ENCODE peak calls at places on chromosomes 13 and 19, in four cellular contexts. L, X, D and F are unnamed samples.

GRCh38 chr19:45677351-45678230 is 9.6 kb downstream of the GIPR start:
- DNase-seq in L (peak), X (peak), D (peak), F (peak)

GRCh38 chr13:35768126-35768525 is 291.6 kb upstream of the MAB21L1 start:
- DNase-seq in L (no peak), X (no peak), D (no peak), F (no peak)

GRCh38 chr13:112442483-112443090 is 66.4 kb downstream of the SPACA7 start:
- DNase-seq in L (no peak), X (no peak), D (no peak), F (no peak)

GRCh38 chr13:51697855-51698254 is 106.1 kb downstream of the DHRS12 start:
- DNase-seq in L (no peak), X (no peak), D (no peak), F (no peak)

GRCh38 chr13:77290342-77290741 is 36.6 kb downstream of the MYCBP2 start:
- DNase-seq in L (no peak), X (no peak), D (no peak), F (no peak)

GRCh38 chr13:43489168-43489730 is 297.5 kb downstream of the ENOX1 start:
- DNase-seq in L (no peak), X (no peak), D (no peak), F (no peak)

GRCh38 chr19:47564081-47564480 is 8.9 kb downstream of the ZNF541 start:
- DNase-seq in L (no peak), X (no peak), D (no peak), F (peak)

GRCh38 chr19:49210108-49210900 is 52.7 kb downstream of the TRPM4 start:
- DNase-seq in L (peak), X (no peak), D (peak), F (no peak)

GRCh38 chr13:102141625-102142472 is 260.0 kb downstream of the FGF14 start:
- DNase-seq in L (no peak), X (no peak), D (peak), F (peak)

GRCh38 chr13:99422556-99423220 is 78.6 kb upstream of the TM9SF2 start:
- DNase-seq in L (no peak), X (no peak), D (no peak), F (no peak)

GRCh38 chr13:34412817-34413365 is 529.2 kb upstream of the NBEA start:
- DNase-seq in L (no peak), X (no peak), D (no peak), F (no peak)

GRCh38 chr19:19261350-19262189 is 11.5 kb downstream of the TM6SF2 start:
- DNase-seq in L (no peak), X (no peak), D (peak), F (no peak)

GRCh38 chr19:21463449-21464105 is 41.8 kb upstream of the ZNF429 start:
- DNase-seq in L (no peak), X (no peak), D (peak), F (no peak)

GRCh38 chr13:24272452-24273161 is 36.8 kb upstream of the C1QTNF9 start:
- DNase-seq in L (no peak), X (no peak), D (no peak), F (no peak)

GRCh38 chr13:62544928-62545327 is 1129.3 kb upstream of the PCDH20 start:
- DNase-seq in L (no peak), X (no peak), D (no peak), F (no peak)

GRCh38 chr13:34078334-34078999 is 260.5 kb downstream of the RFC3 start:
- DNase-seq in L (no peak), X (no peak), D (no peak), F (no peak)

GRCh38 chr19:12052571-12053169 is at the start of gene ZNF878:
- DNase-seq in L (no peak), X (peak), D (peak), F (peak)

GRCh38 chr19:19055701-19056100 is 8.1 kb upstream of the SLC25A42 start:
- DNase-seq in L (no peak), X (no peak), D (no peak), F (no peak)

GRCh38 chr19:51948979-51949378 is 21.7 kb downstream of the ZNF613 start:
- DNase-seq in L (no peak), X (no peak), D (no peak), F (no peak)

DNA sequence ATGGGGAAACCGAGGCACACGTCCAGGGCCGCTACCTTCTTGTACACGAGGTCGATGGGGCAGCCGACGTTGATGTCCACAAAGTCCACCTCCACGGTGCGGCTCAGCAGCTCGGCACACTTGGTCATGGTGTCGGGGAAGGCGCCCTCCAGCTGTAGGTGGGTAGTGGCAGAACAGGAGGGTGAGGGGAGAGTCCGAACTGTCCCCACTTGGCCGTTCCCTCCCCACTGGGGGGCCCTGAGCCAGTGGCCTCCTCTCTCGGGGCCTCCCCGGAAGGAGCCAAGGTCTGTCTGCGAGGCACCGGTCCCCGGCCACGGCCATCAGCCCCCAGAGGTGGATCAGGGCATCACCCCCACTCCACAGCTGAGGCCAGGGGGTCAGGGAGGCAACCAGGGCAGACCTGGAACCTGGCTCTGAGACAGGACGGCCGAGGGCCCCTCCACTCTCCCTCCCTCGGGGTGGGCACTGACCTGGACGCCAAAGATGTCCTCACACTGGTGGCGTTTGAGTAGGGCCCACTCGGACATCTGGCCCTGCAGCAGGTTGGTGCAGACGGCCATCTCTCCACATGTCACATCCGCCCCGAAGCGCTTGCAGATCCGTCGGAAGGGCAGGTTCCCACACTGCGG is 3.1 kb upstream of the PRR22 start:
- DNase-seq in L (no peak), X (no peak), D (no peak), F (no peak)
- TF ChIP-seq TARDBP in L (no peak), X (no peak), D (no peak), F (no peak)

DNA sequence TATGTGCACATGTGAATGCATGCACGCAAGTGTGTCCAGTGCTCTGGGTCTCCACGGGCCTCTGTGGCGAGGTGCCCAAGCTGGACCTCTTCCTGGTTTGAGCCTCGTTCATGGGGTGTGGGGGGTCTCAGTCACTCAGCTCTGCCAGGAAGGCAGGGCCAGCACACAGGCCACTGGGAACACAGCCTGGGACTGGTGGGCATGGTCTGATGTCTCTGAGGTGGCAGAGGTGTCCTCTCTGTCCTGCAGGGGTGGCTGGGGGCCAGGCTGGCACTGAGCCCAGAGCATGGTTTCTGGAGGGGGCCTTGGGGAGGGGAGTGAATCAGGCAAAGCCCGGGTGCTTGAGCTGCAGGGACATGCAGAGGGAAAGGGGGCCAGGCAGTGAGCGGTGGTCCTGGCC is 9.4 kb downstream of the LRP3 start:
- DNase-seq in L (no peak), X (no peak), D (no peak), F (no peak)
- TF ChIP-seq TARDBP in L (no peak), X (no peak), D (no peak), F (no peak)

GRCh38 chr13:48294670-48295069 is 8.9 kb upstream of the RB1 start:
- DNase-seq in L (no peak), X (no peak), D (no peak), F (peak)

GRCh38 chr13:48296528-48296927 is 7.0 kb upstream of the RB1 start:
- DNase-seq in L (no peak), X (no peak), D (no peak), F (no peak)

GRCh38 chr13:48299591-48299990 is 4.0 kb upstream of the RB1 start:
- DNase-seq in L (no peak), X (no peak), D (no peak), F (no peak)

GRCh38 chr13:48295271-48295670 is 8.3 kb upstream of the RB1 start:
- DNase-seq in L (no peak), X (no peak), D (no peak), F (no peak)

DNA sequence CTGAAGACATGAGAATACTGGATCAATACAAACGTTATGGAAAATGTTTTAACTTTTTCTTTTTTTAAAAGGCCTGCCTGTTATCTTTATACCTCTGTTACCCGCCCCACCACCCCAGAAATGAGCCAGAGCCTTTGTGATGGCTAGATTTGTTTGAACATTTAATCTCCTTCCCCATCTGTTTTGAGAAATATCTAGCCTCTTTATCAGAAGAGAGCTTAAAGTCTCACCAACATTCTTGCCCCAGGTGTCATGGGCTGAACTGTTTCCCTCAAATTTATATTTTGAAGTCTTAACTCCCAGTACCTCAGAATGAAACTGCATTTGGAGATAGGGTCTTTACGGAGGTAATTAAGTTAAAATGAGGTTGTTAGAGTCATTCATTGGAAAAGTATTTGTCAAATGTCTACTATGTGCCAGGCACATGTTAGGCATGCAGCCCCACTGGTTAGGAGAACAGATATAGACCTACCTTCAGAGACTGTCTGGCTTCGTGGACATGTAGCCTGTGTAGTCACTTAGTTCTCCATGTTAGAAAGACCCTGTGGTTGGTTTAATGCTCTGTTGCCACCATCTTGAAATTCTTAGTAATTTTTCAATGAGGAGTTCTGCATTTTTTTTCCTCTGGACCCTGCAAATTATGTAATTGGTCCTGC is 6.3 kb upstream of the RB1 start:
- DNase-seq in L (no peak), X (no peak), D (no peak), F (no peak)
- TF ChIP-seq TARDBP in L (no peak), X (no peak), D (no peak), F (no peak)

GRCh38 chr19:55488986-55489710 is 912 bp downstream of the SSC5D start:
- DNase-seq in L (no peak), X (no peak), D (peak), F (no peak)

GRCh38 chr19:55489711-55490477 is 1.7 kb downstream of the SSC5D start:
- DNase-seq in L (no peak), X (no peak), D (no peak), F (no peak)

GRCh38 chr19:55486971-55487883 is 1.0 kb upstream of the SSC5D start:
- DNase-seq in L (no peak), X (no peak), D (peak), F (peak)

GRCh38 chr19:55486043-55486970 is 1.3 kb downstream of the NAT14 start:
- DNase-seq in L (no peak), X (no peak), D (peak), F (no peak)

GRCh38 chr19:55487884-55488687 is at the start of gene SSC5D:
- DNase-seq in L (no peak), X (no peak), D (peak), F (no peak)
- TF ChIP-seq TARDBP in L (no peak), X (no peak), D (no peak), F (no peak)

GRCh38 chr19:54041969-54042606 is 21.6 kb downstream of the VSTM1 start:
- DNase-seq in L (no peak), X (no peak), D (peak), F (no peak)
- TF ChIP-seq TARDBP in L (no peak), X (no peak), D (no peak), F (no peak)

GRCh38 chr19:17303940-17304267 is 679 bp upstream of the ABHD8 start:
- DNase-seq in L (no peak), X (no peak), D (no peak), F (no peak)

GRCh38 chr19:17304386-17305047 is 1.2 kb upstream of the MRPL34 start:
- DNase-seq in L (no peak), X (no peak), D (no peak), F (no peak)

GRCh38 chr19:17302391-17303166 is 646 bp downstream of the ABHD8 start:
- DNase-seq in L (no peak), X (no peak), D (no peak), F (no peak)

GRCh38 chr19:17303167-17303939 is at the start of gene ABHD8:
- DNase-seq in L (peak), X (peak), D (peak), F (peak)

DNA sequence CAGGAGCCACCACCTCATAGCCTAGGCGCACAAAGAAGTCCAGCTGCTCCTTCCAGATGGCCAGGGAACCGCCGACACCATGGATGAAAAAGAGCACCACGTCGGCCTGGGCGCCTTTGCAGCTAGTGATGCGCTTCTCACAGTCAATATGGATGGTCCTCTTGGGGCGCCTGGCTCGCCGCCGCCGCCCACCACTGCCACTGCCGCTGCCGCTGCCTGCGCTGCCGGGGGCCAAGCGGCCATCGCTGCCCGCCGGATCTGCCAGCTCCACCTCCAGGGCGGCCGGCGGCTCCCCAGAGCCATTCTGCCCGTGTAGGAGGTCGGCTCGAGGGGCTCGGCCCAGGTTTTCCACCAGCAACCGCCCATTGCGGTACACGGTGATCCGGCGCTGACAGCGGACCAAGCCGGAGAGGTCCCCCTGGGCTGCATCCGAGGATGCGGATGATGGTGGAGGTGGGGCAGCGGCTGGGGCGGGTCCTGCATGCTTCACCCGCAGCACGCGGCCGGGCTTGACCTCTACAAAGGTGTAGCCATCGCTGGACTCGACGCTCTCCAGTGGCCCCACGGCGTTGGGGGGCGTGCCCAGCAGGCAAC is 2.1 kb downstream of the ABHD8 start:
- DNase-seq in L (no peak), X (no peak), D (no peak), F (no peak)
- TF ChIP-seq TARDBP in L (no peak), X (no peak), D (no peak), F (no peak)

GRCh38 chr13:28559636-28560259 is 64.8 kb upstream of the FLT1 start:
- DNase-seq in L (no peak), X (no peak), D (no peak), F (no peak)

GRCh38 chr13:28558567-28558966 is 63.6 kb upstream of the FLT1 start:
- DNase-seq in L (no peak), X (no peak), D (no peak), F (no peak)

GRCh38 chr13:28560612-28561011 is 65.7 kb upstream of the FLT1 start:
- DNase-seq in L (no peak), X (no peak), D (no peak), F (no peak)

GRCh38 chr13:28557725-28558124 is 62.8 kb upstream of the FLT1 start:
- DNase-seq in L (no peak), X (no peak), D (no peak), F (no peak)

GRCh38 chr13:28558126-28558525 is 63.2 kb upstream of the FLT1 start:
- DNase-seq in L (no peak), X (no peak), D (no peak), F (no peak)
- TF ChIP-seq TARDBP in L (no peak), X (no peak), D (no peak), F (no peak)

GRCh38 chr19:2727640-2727944 is 6.4 kb upstream of the DIRAS1 start:
- DNase-seq in L (no peak), X (no peak), D (no peak), F (no peak)
- TF ChIP-seq TARDBP in L (no peak), X (no peak), D (no peak), F (no peak)

DNA sequence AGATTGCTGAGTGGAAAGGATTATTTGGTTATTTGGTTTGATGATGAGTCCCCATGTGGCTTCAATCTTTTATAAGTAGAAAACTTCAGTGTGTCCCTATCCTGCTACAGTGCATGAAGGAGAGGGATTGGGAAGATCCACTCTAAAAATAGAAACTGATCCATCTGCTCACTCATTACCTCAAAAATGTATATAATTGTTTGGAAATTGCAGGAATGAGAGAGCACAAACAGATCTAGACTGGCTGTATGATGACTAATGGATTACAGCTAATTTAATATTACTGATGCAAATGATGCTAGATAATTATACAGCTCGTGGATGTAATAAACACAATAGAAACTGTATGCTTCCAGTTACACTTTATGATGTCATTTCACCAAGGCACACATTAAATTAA is 625.3 kb upstream of the PRR20A start:
- DNase-seq in L (no peak), X (no peak), D (no peak), F (no peak)
- TF ChIP-seq TARDBP in L (no peak), X (no peak), D (no peak), F (no peak)